ENCODE peak calls at places on chromosomes 11 and 22, in six cellular contexts. L, J, Q, O, V and N are unnamed samples. For H3K9me3, the result is how much of the 10 kb centered on the place peaks cover.

GRCh38 chr11:48087974-48088681 is 107.8 kb downstream of the PTPRJ start:
- DNase-seq in V (no peak), J (no peak), O (no peak), Q (no peak), L (no peak), N (no peak)

GRCh38 chr11:103586756-103587155 is 449.7 kb upstream of the DDI1 start:
- DNase-seq in O (no peak), J (no peak), Q (no peak), L (peak), V (no peak), N (no peak)

GRCh38 chr11:76219243-76219642 is 12.9 kb upstream of the WNT11 start:
- DNase-seq in L (no peak), V (no peak), O (no peak), Q (no peak), J (no peak), N (no peak)

GRCh38 chr11:46456269-46456668 is 64.7 kb upstream of the CHRM4 start:
- DNase-seq in L (no peak), O (no peak), Q (no peak), J (no peak), V (no peak), N (no peak)

GRCh38 chr11:116721983-116722382 is 50.8 kb downstream of the BUD13 start:
- DNase-seq in L (no peak), Q (no peak), J (no peak), O (no peak), V (no peak), N (no peak)

GRCh38 chr22:46061431-46062231 is 84.7 kb upstream of the WNT7B start:
- DNase-seq in L (no peak), O (peak), J (no peak), V (peak), Q (no peak), N (no peak)

GRCh38 chr22:45265546-45265945 is 19.2 kb upstream of the UPK3A start:
- DNase-seq in Q (no peak), J (no peak), V (no peak), L (peak), O (no peak), N (no peak)

GRCh38 chr22:29195118-29195963 is 10.4 kb upstream of the EMID1 start:
- DNase-seq in Q (no peak), J (no peak), O (no peak), V (no peak), L (no peak), N (no peak)

GRCh38 chr11:43948341-43949185 is 6.1 kb downstream of the C11orf96 start:
- DNase-seq in Q (no peak), J (no peak), V (no peak), L (no peak), O (no peak), N (no peak)

GRCh38 chr11:88689548-88690240 is 352.2 kb upstream of the CTSC start:
- DNase-seq in Q (no peak), L (no peak), J (no peak), V (no peak), O (no peak), N (no peak)

GRCh38 chr11:78080818-78081495 is 1.3 kb upstream of the NDUFC2 start:
- DNase-seq in Q (no peak), J (no peak), O (no peak), L (peak), V (no peak), N (no peak)

GRCh38 chr11:47527186-47527585 is 25.7 kb downstream of the CELF1 start:
- DNase-seq in Q (no peak), V (no peak), O (no peak), J (no peak), L (no peak), N (no peak)

GRCh38 chr11:126874276-126874675 is 126.3 kb downstream of the KIRREL3 start:
- DNase-seq in V (no peak), Q (no peak), J (no peak), L (peak), O (no peak), N (no peak)
- H3K9me3 ChIP-seq in V (under half), Q (under half), J (under half), L (under half), O (under half), N (under half)

DNA sequence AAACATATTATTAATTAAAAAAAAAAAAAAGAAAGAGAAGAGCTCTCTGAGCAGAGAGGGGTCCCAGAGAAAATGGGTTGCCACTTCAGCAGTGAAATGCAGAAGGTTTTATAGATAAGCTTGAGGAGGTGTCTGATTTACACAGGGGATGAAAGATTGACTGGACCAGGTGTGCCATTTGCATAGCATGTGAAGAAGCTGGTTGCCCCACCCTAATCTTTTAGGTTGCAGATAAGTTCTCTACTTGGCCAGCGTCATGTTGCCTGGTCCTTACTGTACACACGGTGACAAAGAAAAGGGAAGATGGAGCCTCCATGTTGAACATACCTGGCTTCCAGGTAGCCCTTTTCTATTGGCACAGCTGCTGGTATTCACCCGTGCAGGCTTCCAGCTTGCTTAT is 41.4 kb downstream of the MS4A2 start:
- DNase-seq in V (no peak), L (no peak), J (no peak), O (no peak), Q (no peak), N (no peak)
- H3K9me3 ChIP-seq in V (under half), L (under half), J (under half), O (under half), Q (under half), N (under half)

DNA sequence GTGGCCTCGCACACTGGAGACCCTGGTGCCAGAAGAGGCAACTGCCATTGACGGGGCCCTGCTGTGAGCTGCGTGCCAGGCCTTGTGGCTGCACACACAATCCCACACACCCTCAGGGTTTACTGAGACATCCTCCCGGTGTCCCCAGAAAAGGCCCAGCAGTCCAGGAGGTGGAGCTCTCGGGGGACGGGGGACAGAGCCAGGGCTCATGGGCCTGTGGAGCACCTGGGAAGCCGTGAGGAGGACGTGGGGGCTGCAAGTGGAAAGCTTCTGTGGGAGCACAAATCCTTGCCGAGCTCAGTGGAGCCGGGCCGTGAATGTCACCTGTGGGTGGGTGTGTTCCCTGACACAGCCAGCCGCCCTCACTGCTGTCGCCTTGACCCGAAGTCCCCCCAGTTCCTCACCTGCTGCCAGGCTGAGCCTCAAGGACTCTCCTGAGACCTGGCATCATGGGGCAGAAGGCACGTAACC is 609.7 kb downstream of the TBC1D22A start:
- DNase-seq in J (no peak), Q (no peak), L (no peak), V (no peak), O (peak), N (no peak)
- H3K9me3 ChIP-seq in J (under half), Q (under half), L (under half), V (under half), O (under half), N (under half)

GRCh38 chr11:73281201-73281741 is 9.1 kb downstream of the P2RY6 start:
- DNase-seq in O (no peak), L (no peak), J (no peak), Q (no peak), V (no peak), N (no peak)
- H3K9me3 ChIP-seq in O (under half), L (under half), J (under half), Q (under half), V (under half), N (under half)

GRCh38 chr22:49112176-49112575 is 715.5 kb downstream of the BRD1 start:
- DNase-seq in Q (no peak), J (no peak), L (no peak), V (no peak), O (peak), N (no peak)
- H3K9me3 ChIP-seq in Q (under half), J (under half), L (under half), V (under half), O (under half), N (under half)

GRCh38 chr11:3369366-3369765 is 9.6 kb downstream of the ZNF195 start:
- DNase-seq in Q (no peak), J (no peak), O (no peak), V (no peak), L (no peak), N (no peak)
- H3K9me3 ChIP-seq in Q (under half), J (under half), O (under half), V (under half), L (under half), N (under half)

GRCh38 chr11:2085251-2086066 is 53.7 kb downstream of the IGF2 start:
- DNase-seq in J (no peak), L (no peak), Q (no peak), V (no peak), O (peak), N (no peak)
- H3K9me3 ChIP-seq in J (under half), L (under half), Q (under half), V (under half), O (under half), N (under half)